ENCODE peak calls at places on chromosomes 2 and 18, in five cellular contexts. One of them, this sample, is unnamed.

GRCh38 chr2:167686691-167687090 is 560.7 kb downstream of the STK39 start:
- DNase-seq in mesothelial cell of epicardium: no peak
- DNase-seq in GM19239: no peak
- DNase-seq in MM.1S: no peak
- DNase-seq in stimulated activated CD4-positive, alpha-beta T cell treated with anti-CD3 and anti-CD28 coated beads, Interleukin-1b, Interleukin-23, amount 100 ng/mL, for 24 hours: no peak
- DNase-seq in this sample: no peak

GRCh38 chr2:180829261-180829660 is 151.1 kb upstream of the UBE2E3 start:
- DNase-seq in mesothelial cell of epicardium: no peak
- DNase-seq in GM19239: no peak
- DNase-seq in MM.1S: no peak
- DNase-seq in stimulated activated CD4-positive, alpha-beta T cell treated with anti-CD3 and anti-CD28 coated beads, Interleukin-1b, Interleukin-23, amount 100 ng/mL, for 24 hours: no peak
- DNase-seq in this sample: no peak

GRCh38 chr18:30679285-30679930 is 363.1 kb downstream of the DSC3 start:
- DNase-seq in mesothelial cell of epicardium: no peak
- DNase-seq in GM19239: no peak
- DNase-seq in MM.1S: no peak
- DNase-seq in stimulated activated CD4-positive, alpha-beta T cell treated with anti-CD3 and anti-CD28 coated beads, Interleukin-1b, Interleukin-23, amount 100 ng/mL, for 24 hours: no peak
- DNase-seq in this sample: no peak

GRCh38 chr2:205370726-205371125 is 311.6 kb upstream of the NRP2 start:
- DNase-seq in mesothelial cell of epicardium: no peak
- DNase-seq in GM19239: no peak
- DNase-seq in MM.1S: no peak
- DNase-seq in stimulated activated CD4-positive, alpha-beta T cell treated with anti-CD3 and anti-CD28 coated beads, Interleukin-1b, Interleukin-23, amount 100 ng/mL, for 24 hours: no peak
- DNase-seq in this sample: no peak

GRCh38 chr18:52288403-52289004 is 51.5 kb upstream of the DCC start:
- DNase-seq in mesothelial cell of epicardium: peak
- DNase-seq in GM19239: peak
- DNase-seq in MM.1S: peak
- DNase-seq in stimulated activated CD4-positive, alpha-beta T cell treated with anti-CD3 and anti-CD28 coated beads, Interleukin-1b, Interleukin-23, amount 100 ng/mL, for 24 hours: no peak
- DNase-seq in this sample: peak

GRCh38 chr2:230765611-230766300 is 53.1 kb downstream of the CAB39 start:
- DNase-seq in mesothelial cell of epicardium: no peak
- DNase-seq in GM19239: no peak
- DNase-seq in MM.1S: no peak
- DNase-seq in stimulated activated CD4-positive, alpha-beta T cell treated with anti-CD3 and anti-CD28 coated beads, Interleukin-1b, Interleukin-23, amount 100 ng/mL, for 24 hours: no peak
- DNase-seq in this sample: no peak

GRCh38 chr2:167355796-167356195 is 467.5 kb downstream of the XIRP2 start:
- DNase-seq in mesothelial cell of epicardium: no peak
- DNase-seq in GM19239: no peak
- DNase-seq in MM.1S: no peak
- DNase-seq in stimulated activated CD4-positive, alpha-beta T cell treated with anti-CD3 and anti-CD28 coated beads, Interleukin-1b, Interleukin-23, amount 100 ng/mL, for 24 hours: no peak
- DNase-seq in this sample: no peak

GRCh38 chr2:106607371-106607770 is 120.2 kb downstream of the CD8B2 start:
- DNase-seq in mesothelial cell of epicardium: no peak
- DNase-seq in GM19239: no peak
- DNase-seq in MM.1S: no peak
- DNase-seq in stimulated activated CD4-positive, alpha-beta T cell treated with anti-CD3 and anti-CD28 coated beads, Interleukin-1b, Interleukin-23, amount 100 ng/mL, for 24 hours: no peak
- DNase-seq in this sample: no peak

GRCh38 chr2:119005081-119005480 is 63.1 kb downstream of the MARCO start:
- DNase-seq in mesothelial cell of epicardium: peak
- DNase-seq in GM19239: no peak
- DNase-seq in MM.1S: no peak
- DNase-seq in stimulated activated CD4-positive, alpha-beta T cell treated with anti-CD3 and anti-CD28 coated beads, Interleukin-1b, Interleukin-23, amount 100 ng/mL, for 24 hours: no peak
- DNase-seq in this sample: no peak

GRCh38 chr2:33312389-33312788 is 164.1 kb upstream of the RASGRP3 start:
- DNase-seq in mesothelial cell of epicardium: no peak
- DNase-seq in GM19239: no peak
- DNase-seq in MM.1S: no peak
- DNase-seq in stimulated activated CD4-positive, alpha-beta T cell treated with anti-CD3 and anti-CD28 coated beads, Interleukin-1b, Interleukin-23, amount 100 ng/mL, for 24 hours: no peak
- DNase-seq in this sample: no peak